ENCODE peak calls at places on chromosomes 2 and 18, in five cellular contexts. Y is H1, F is GM12878, M is SK-N-SH, N is fibroblast of lung. E is an unnamed sample. For H3K4me1, the result is how much of the 10 kb centered on the place peaks cover.

GRCh38 chr18:5294113-5294617 is 1.4 kb downstream of the ZBTB14 start:
- DNase-seq in N (peak), F (no peak), Y (no peak), M (peak), E (no peak)

GRCh38 chr2:58923869-58924268 is 682.7 kb upstream of the FANCL start:
- DNase-seq in F (no peak), Y (no peak), M (no peak), N (peak), E (no peak)

GRCh38 chr2:71467180-71467815 is 13.9 kb downstream of the DYSF start:
- DNase-seq in Y (no peak), M (no peak), F (no peak), N (no peak), E (no peak)

GRCh38 chr2:236171213-236172201 is 3.3 kb upstream of the GBX2 start:
- DNase-seq in N (no peak), F (no peak), M (peak), Y (no peak), E (no peak)

GRCh38 chr2:42572297-42573081 is 4.1 kb downstream of the MTA3 start:
- DNase-seq in F (no peak), N (no peak), Y (no peak), M (no peak), E (no peak)

GRCh38 chr2:11716689-11717321 is 29.6 kb upstream of the LPIN1 start:
- DNase-seq in Y (no peak), N (no peak), M (no peak), F (no peak), E (no peak)

GRCh38 chr2:127024769-127025356 is 82.1 kb downstream of the BIN1 start:
- DNase-seq in Y (peak), F (no peak), N (peak), M (peak), E (no peak)

GRCh38 chr2:238406998-238407285 is 19.8 kb upstream of the ASB1 start:
- DNase-seq in N (no peak), M (no peak), Y (no peak), F (no peak), E (no peak)

GRCh38 chr2:27123302-27124150 is at the start of gene ABHD1:
- DNase-seq in Y (no peak), M (peak), N (peak), F (no peak), E (no peak)

GRCh38 chr2:98465456-98466201 is 21.0 kb downstream of the INPP4A start:
- DNase-seq in Y (no peak), M (peak), N (peak), F (peak), E (no peak)

GRCh38 chr18:55838841-55839240 is 250.8 kb upstream of the TCF4 start:
- DNase-seq in M (no peak), N (peak), Y (no peak), F (no peak), E (no peak)

GRCh38 chr2:237293966-237294365 is 120.0 kb downstream of the COL6A3 start:
- DNase-seq in N (peak), Y (no peak), M (no peak), F (no peak), E (no peak)

GRCh38 chr2:234952270-234953115 is 676 bp downstream of the SH3BP4 start:
- DNase-seq in M (peak), F (no peak), Y (no peak), N (no peak), E (no peak)
- H2AFZ ChIP-seq in M (no peak), F (no peak), Y (no peak), N (no peak), E (no peak)

GRCh38 chr18:78991446-78991845 is 11.8 kb downstream of the SALL3 start:
- DNase-seq in N (no peak), M (no peak), Y (no peak), F (no peak), E (no peak)
- H3K4me1 ChIP-seq in N (under half), M (under half), Y (under half), F (under half), E (under half)

GRCh38 chr2:44804406-44805235 is 136.9 kb upstream of the SIX3 start:
- DNase-seq in F (no peak), Y (no peak), M (no peak), N (no peak), E (no peak)
- H3K4me2 ChIP-seq in F (no peak), Y (peak), M (no peak), N (no peak), E (no peak)

GRCh38 chr18:13611616-13612110 is 114.7 kb downstream of the FAM210A start:
- DNase-seq in F (no peak), M (peak), N (peak), Y (no peak), E (no peak)
- H2AFZ ChIP-seq in F (peak), M (peak), N (peak), Y (peak), E (no peak)

GRCh38 chr2:64915510-64915900 is 73.7 kb upstream of the SLC1A4 start:
- DNase-seq in N (no peak), Y (no peak), M (no peak), F (no peak), E (no peak)
- H3K4me1 ChIP-seq in N (under half), Y (under half), M (under half), F (half or more), E (under half)

E was measured in HCT116.